ENCODE peak calls at places on chromosomes 13 and 19, in four cellular contexts. R is HCT116, H is right lobe of liver, Y is IMR-90. F is an unnamed sample.
A peak's percentile ranks its signal among the peaks of the same experiment; 100 is the strongest.

GRCh38 chr19:49363265-49364082 is at the start of gene DKKL1:
- ATAC-seq in R (peak; percentile 86), H (peak; percentile 87), Y (peak; percentile 89), F (peak; percentile 91)

GRCh38 chr13:74027161-74027779 is 106.9 kb downstream of the KLF12 start:
- ATAC-seq in R (no peak), H (no peak), Y (no peak), F (no peak)

GRCh38 chr19:37997911-37998344 is 90.9 kb downstream of the SIPA1L3 start:
- ATAC-seq in R (peak; percentile 35), H (no peak), Y (peak; percentile 59), F (peak; percentile 37)

GRCh38 chr13:80109313-80109712 is 231.6 kb downstream of the SPRY2 start:
- ATAC-seq in R (no peak), H (no peak), Y (no peak), F (no peak)

GRCh38 chr13:89465366-89465765 is 1794.2 kb downstream of the SLITRK5 start:
- ATAC-seq in R (no peak), H (no peak), Y (no peak), F (no peak)

GRCh38 chr13:20457670-20458069 is 68.0 kb downstream of the CRYL1 start:
- ATAC-seq in R (no peak), H (no peak), Y (no peak), F (no peak)

GRCh38 chr13:35534343-35534742 is 57.9 kb upstream of the MAB21L1 start:
- ATAC-seq in R (no peak), H (no peak), Y (no peak), F (no peak)

GRCh38 chr19:17606786-17607185 is 51.3 kb downstream of the COLGALT1 start:
- ATAC-seq in R (no peak), H (no peak), Y (no peak), F (no peak)

GRCh38 chr19:12938536-12939291 is at the start of gene CALR:
- ATAC-seq in R (peak; percentile 16), H (peak; percentile 1), Y (peak; percentile 9), F (peak; percentile 14)

GRCh38 chr13:113225515-113225914 is 16.1 kb downstream of the CUL4A start:
- ATAC-seq in R (no peak), H (no peak), Y (no peak), F (no peak)

GRCh38 chr13:71759506-71760225 is 107.3 kb downstream of the DACH1 start:
- ATAC-seq in R (no peak), H (no peak), Y (no peak), F (no peak)

GRCh38 chr19:8030906-8031305 is 21.7 kb upstream of the CCL25 start:
- ATAC-seq in R (no peak), H (no peak), Y (no peak), F (no peak)

GRCh38 chr13:23288564-23288963 is 107.8 kb downstream of the SGCG start:
- ATAC-seq in R (no peak), H (no peak), Y (no peak), F (peak; percentile 48)

GRCh38 chr19:4368128-4368820 is 24.9 kb downstream of the MPND start:
- ATAC-seq in R (no peak), H (peak; percentile 2), Y (no peak), F (no peak)

GRCh38 chr19:43774103-43774939 is 6.5 kb downstream of the KCNN4 start:
- ATAC-seq in R (no peak), H (peak; percentile 88), Y (peak; percentile 98), F (peak; percentile 87)

GRCh38 chr13:54775501-54776191 is 1747.0 kb downstream of the OLFM4 start:
- ATAC-seq in R (no peak), H (no peak), Y (no peak), F (no peak)

GRCh38 chr19:55354698-55355212 is at the start of gene COX6B2:
- ATAC-seq in R (peak; percentile 6), H (no peak), Y (no peak), F (no peak)

GRCh38 chr19:2477141-2477710 is 1.3 kb downstream of the GADD45B start:
- ATAC-seq in R (no peak), H (no peak), Y (no peak), F (no peak)

GRCh38 chr13:21948781-21949474 is 278.1 kb downstream of the FGF9 start:
- ATAC-seq in R (no peak), H (no peak), Y (no peak), F (no peak)

GRCh38 chr19:16325161-16325527 is 518 bp downstream of the KLF2 start:
- ATAC-seq in R (peak; percentile 53), H (peak; percentile 10), Y (peak; percentile 13), F (peak; percentile 0)

GRCh38 chr19:39320948-39321831 is 527 bp upstream of the LRFN1 start:
- ATAC-seq in R (no peak), H (no peak), Y (no peak), F (no peak)

GRCh38 chr19:48121066-48121465 is 10.4 kb upstream of the PLA2G4C start:
- ATAC-seq in R (no peak), H (no peak), Y (no peak), F (no peak)

GRCh38 chr19:48127561-48127960 is 16.9 kb upstream of the PLA2G4C start:
- ATAC-seq in R (no peak), H (no peak), Y (no peak), F (no peak)

GRCh38 chr19:48122421-48122820 is 11.8 kb upstream of the PLA2G4C start:
- ATAC-seq in R (no peak), H (no peak), Y (no peak), F (no peak)

GRCh38 chr19:48121909-48122371 is 11.3 kb upstream of the PLA2G4C start:
- ATAC-seq in R (no peak), H (peak; percentile 75), Y (no peak), F (peak; percentile 48)

DNA sequence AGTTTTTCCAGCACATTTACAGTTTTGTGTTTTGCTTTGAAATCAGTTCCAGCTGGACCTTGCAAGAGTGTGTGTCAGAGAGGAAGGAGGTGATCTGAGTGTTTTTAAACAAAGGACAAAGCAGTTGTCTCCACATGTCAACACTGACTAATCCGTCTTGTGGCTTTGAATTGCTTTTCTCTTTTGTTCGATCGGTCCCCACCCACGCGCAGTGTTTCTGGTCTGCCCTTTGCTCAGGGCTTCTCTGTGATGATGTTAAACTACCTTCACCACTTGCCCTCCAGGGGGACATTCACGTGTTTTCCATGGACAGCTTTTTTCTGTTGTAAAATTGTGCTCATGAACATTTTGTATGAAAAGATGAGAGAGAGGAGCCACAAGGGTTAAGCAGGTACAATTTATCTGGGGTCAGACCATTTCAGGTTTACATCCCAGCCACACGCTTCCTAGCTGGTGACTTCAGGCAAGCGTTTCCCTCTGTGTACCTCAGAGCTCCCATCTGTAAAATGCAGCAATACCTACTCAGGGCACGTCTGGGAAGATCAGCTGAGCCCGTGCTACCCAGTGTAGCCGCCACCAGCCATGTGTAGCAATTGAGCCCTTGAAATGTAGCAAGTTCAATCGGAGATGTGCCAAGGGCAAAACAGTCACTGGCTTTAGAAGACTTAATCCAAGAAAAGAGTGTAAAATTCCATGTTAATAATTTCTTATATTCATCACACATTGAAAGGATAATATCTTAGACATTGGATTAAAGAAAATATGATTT is 13.5 kb upstream of the PLA2G4C start:
- ATAC-seq in R (peak; percentile 78), H (peak; percentile 55), Y (peak; percentile 56), F (no peak)
- TF ChIP-seq POLR2A in R (no peak), H (no peak), Y (no peak), F (no peak)

DNA sequence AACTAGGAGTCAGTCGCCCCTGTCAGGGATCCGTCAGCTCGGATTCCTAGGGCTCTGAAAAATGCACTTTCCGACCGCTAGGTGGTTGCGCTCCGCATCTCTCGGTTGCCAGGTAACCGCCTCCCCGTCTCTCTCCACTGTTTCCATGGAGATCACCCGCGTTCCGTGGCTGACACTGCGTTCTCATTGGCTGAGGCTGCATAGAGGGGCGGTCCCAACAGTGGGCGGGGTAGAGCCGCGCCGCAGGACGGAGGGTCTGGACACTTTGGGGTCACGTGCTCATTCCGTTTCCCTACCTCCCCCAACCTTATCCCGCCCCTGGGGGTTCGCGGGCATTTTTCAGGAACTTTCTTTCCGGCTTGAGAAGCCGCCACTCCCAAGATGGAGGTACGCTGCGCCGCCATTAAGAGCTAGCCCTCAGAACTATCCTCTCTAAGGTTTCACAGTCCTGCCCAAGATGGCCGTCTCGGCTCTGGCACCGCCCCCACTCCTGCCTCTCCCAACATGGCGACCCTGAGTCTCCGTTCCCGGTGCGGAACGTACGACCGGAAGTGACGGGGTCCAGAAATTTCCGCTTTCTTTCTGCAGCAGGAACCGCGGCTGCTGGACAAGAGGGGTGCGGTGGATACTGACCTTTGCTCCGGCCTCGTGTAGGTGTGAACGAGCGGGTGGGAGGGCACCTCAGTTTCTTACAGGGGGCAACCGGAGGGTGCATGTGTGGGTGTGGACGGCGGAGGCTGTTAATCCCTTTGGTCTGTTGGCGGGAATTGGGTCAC is at the start of the genes ODAD3 and PRKCSH:
- ATAC-seq in R (peak; percentile 91), H (peak; percentile 95), Y (peak; percentile 97), F (peak; percentile 98)
- TF ChIP-seq POLR2A in R (peak; percentile 59), H (peak; percentile 39), Y (no peak), F (no peak)

DNA sequence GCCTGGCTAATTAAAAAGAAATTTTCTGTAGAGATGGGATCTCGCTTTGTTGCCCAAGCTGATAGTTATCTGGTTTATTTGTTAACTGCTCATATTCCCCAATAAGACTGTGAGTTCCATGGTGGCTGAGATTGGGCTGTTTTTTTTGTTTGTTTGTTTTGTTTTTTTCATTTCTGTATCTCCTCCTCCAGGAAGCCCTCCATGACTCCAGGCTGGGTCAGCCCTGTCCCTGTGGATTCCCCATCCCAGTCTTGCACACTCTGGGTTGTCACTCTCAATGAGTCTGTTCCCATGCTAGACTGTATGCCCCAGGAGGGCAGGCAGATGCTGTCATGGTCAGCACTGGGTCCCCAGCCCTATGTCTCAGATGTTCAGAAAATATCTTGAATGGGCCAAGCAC is 2.9 kb downstream of the EML2 start:
- ATAC-seq in R (no peak), H (no peak), Y (no peak), F (no peak)
- TF ChIP-seq POLR2A in R (no peak), H (no peak), Y (no peak), F (no peak)

GRCh38 chr19:10473192-10473591 is 30.0 kb downstream of the KEAP1 start:
- ATAC-seq in R (no peak), H (no peak), Y (no peak), F (no peak)

GRCh38 chr19:10474962-10475451 is 28.1 kb downstream of the KEAP1 start:
- ATAC-seq in R (no peak), H (no peak), Y (no peak), F (no peak)

GRCh38 chr19:10478476-10478875 is 24.7 kb downstream of the KEAP1 start:
- ATAC-seq in R (no peak), H (no peak), Y (peak; percentile 9), F (no peak)

DNA sequence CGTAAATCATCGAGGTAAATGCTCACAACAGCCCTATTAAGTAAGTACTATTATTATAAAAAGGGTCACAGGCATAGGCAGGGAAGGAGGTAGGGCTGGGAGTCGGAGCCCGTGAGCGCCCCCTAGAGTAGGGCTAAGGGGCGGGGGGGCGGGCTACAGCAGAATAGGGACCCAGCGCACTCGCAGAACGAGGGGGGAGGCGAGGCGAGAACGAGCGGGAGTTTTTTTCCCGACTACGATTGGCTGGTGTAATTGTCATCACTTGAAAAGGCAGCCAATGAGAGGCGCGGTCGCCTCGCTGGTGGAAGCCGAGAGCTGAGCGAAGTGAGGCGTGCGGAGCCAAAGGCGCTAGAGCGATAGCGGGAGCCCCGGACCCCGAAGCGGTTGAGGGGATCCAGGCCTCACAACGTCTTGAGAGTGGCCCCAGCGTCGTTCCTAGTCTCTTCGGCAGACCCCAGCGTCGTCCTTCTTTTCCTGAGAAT is 24.2 kb downstream of the KEAP1 start:
- ATAC-seq in R (peak; percentile 93), H (peak; percentile 91), Y (peak; percentile 96), F (peak; percentile 99)
- TF ChIP-seq POLR2A in R (no peak), H (no peak), Y (no peak), F (no peak)

DNA sequence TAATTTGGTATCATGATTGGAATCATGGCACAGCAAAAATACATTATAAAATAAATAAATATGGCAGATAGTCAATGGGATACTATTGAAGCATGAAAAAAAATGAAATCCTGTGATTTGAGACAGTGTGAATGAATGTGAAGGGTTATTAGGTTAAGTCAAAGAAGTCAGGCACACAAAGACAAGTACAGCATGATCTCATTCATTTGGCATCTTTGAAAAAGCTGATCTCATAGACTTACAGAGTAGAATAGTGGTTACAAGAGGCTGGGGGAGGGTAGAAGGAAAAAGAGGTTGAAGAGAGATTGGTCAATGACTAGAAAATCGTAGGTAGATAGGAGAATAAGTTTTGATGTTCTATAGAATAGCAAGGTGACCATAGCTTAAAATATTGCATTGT is 295.1 kb upstream of the SLITRK5 start:
- ATAC-seq in R (no peak), H (no peak), Y (no peak), F (no peak)
- TF ChIP-seq POLR2A in R (no peak), H (no peak), Y (no peak), F (no peak)